ENCODE peak calls at places on chromosomes 2 and 18, in four cellular contexts. L is KG1, G is amygdala, V is Right ventricle myocardium inferior. K is an unnamed sample.

GRCh38 chr18:13542520-13542847 is 183.9 kb downstream of the FAM210A start:
- DNase-seq in G (no peak), V (no peak), L (no peak), K (no peak)

GRCh38 chr2:237907144-237907543 is 47.7 kb downstream of the RAMP1 start:
- DNase-seq in G (no peak), L (no peak), V (no peak), K (no peak)

GRCh38 chr2:48144777-48145176 is 238.5 kb upstream of the FBXO11 start:
- DNase-seq in V (no peak), L (no peak), G (no peak), K (no peak)

GRCh38 chr2:47002480-47003381 is 87.1 kb upstream of the MCFD2 start:
- DNase-seq in V (no peak), G (peak; percentile 75), L (no peak), K (peak; percentile 78)

GRCh38 chr2:111702119-111702808 is 181.7 kb downstream of the ANAPC1 start:
- DNase-seq in G (no peak), L (peak; percentile 15), V (no peak), K (no peak)

GRCh38 chr18:46751882-46752281 is 5.0 kb downstream of the ST8SIA5 start:
- DNase-seq in V (no peak), G (no peak), L (no peak), K (no peak)

GRCh38 chr2:128732976-128733431 is 414.3 kb upstream of the HS6ST1 start:
- DNase-seq in G (no peak), L (no peak), V (no peak), K (no peak)

GRCh38 chr2:239475161-239476028 is 74.6 kb upstream of the HDAC4 start:
- DNase-seq in V (peak; percentile 51), L (no peak), G (no peak), K (no peak)

GRCh38 chr2:233387667-233388528 is 33.6 kb downstream of the DGKD start:
- DNase-seq in L (no peak), V (peak; percentile 92), G (peak; percentile 78), K (peak; percentile 94)

GRCh38 chr2:172613610-172614231 is 57.8 kb downstream of the PDK1 start:
- DNase-seq in G (no peak), V (no peak), L (no peak), K (no peak)

GRCh38 chr2:216622526-216622925 is 10.7 kb upstream of the IGFBP2 start:
- DNase-seq in G (no peak), V (no peak), L (no peak), K (no peak)